ENCODE peak calls at places on chromosomes 6 and 20, in nine cellular contexts. R is hepatocyte, S is GM23338, M is HCT116, G is GM23248, V is OCI-LY7, I is PC-9, D is MM.1S, T is Karpas-422. H is an unnamed sample. For H3K36me3 and H3K9me2, the result is how much of the 10 kb centered on the place peaks cover.

GRCh38 chr6:134741193-134741521 is 208.7 kb downstream of the ALDH8A1 start:
- DNase-seq in R (no peak), S (peak), M (no peak), G (no peak), V (peak), I (no peak), D (no peak), T (no peak), H (peak)

GRCh38 chr6:26304213-26305096 is 60.5 kb upstream of the BTN3A2 start:
- DNase-seq in R (peak), S (peak), M (peak), G (peak), V (peak), I (peak), D (peak), T (peak), H (no peak)

GRCh38 chr6:92577077-92577719 is 842.2 kb downstream of the EPHA7 start:
- DNase-seq in R (no peak), S (peak), M (no peak), G (no peak), V (no peak), I (no peak), D (no peak), T (no peak), H (no peak)

GRCh38 chr6:166784691-166785090 is 157.6 kb upstream of the RPS6KA2 start:
- DNase-seq in R (no peak), S (no peak), M (no peak), G (peak), V (no peak), I (no peak), D (no peak), T (no peak), H (peak)

GRCh38 chr6:28136585-28137457 is 4.9 kb upstream of the ZKSCAN8 start:
- DNase-seq in R (peak), S (peak), M (peak), G (peak), V (peak), I (peak), D (peak), T (peak), H (peak)

GRCh38 chr20:41617059-41617921 is 887 bp downstream of the CHD6 start:
- DNase-seq in R (peak), S (peak), M (no peak), G (peak), V (peak), I (no peak), D (peak), T (peak), H (peak)

GRCh38 chr6:168091381-168092264 is 12.6 kb upstream of the FRMD1 start:
- DNase-seq in R (no peak), S (no peak), M (no peak), G (no peak), V (no peak), I (no peak), D (no peak), T (no peak), H (no peak)

GRCh38 chr6:26743157-26743821 is 83.7 kb upstream of the ZNF322 start:
- DNase-seq in R (peak), S (peak), M (peak), G (peak), V (no peak), I (peak), D (no peak), T (no peak), H (no peak)

GRCh38 chr6:45555981-45556771 is 178.4 kb upstream of the SUPT3H start:
- DNase-seq in R (peak), S (no peak), M (no peak), G (peak), V (no peak), I (no peak), D (no peak), T (no peak), H (peak)

GRCh38 chr6:49565261-49565660 is 14.8 kb downstream of the C6orf141 start:
- DNase-seq in R (no peak), S (no peak), M (no peak), G (no peak), V (no peak), I (no peak), D (no peak), T (no peak), H (no peak)

GRCh38 chr6:112289039-112289566 is 34.7 kb upstream of the LAMA4 start:
- DNase-seq in R (peak), S (peak), M (no peak), G (peak), V (no peak), I (no peak), D (no peak), T (no peak), H (no peak)

GRCh38 chr6:168050225-168050796 is 28.7 kb downstream of the FRMD1 start:
- DNase-seq in R (no peak), S (no peak), M (no peak), G (no peak), V (no peak), I (no peak), D (no peak), T (no peak), H (no peak)

GRCh38 chr6:28634758-28635546 is 109.3 kb downstream of the GPX5 start:
- DNase-seq in R (peak), S (peak), M (no peak), G (peak), V (no peak), I (no peak), D (no peak), T (no peak), H (peak)

GRCh38 chr6:71589254-71589653 is 297.1 kb upstream of the RIMS1 start:
- DNase-seq in R (no peak), S (no peak), M (no peak), G (no peak), V (no peak), I (no peak), D (no peak), T (no peak), H (no peak)

GRCh38 chr6:112338310-112338709 is 8.8 kb upstream of the RFPL4B start:
- DNase-seq in R (no peak), S (no peak), M (no peak), G (peak), V (no peak), I (no peak), D (no peak), T (no peak), H (no peak)

GRCh38 chr6:141551318-141551717 is 581.4 kb upstream of the GJE1 start:
- DNase-seq in R (no peak), S (no peak), M (no peak), G (peak), V (no peak), I (no peak), D (no peak), T (no peak), H (no peak)

GRCh38 chr6:142751452-142751851 is 193.5 kb downstream of the HIVEP2 start:
- DNase-seq in R (no peak), S (no peak), M (no peak), G (no peak), V (no peak), I (no peak), D (no peak), T (no peak), H (no peak)

GRCh38 chr6:45378324-45378926 is 691 bp upstream of the SUPT3H start:
- DNase-seq in R (no peak), S (no peak), M (no peak), G (peak), V (no peak), I (no peak), D (peak), T (peak), H (no peak)

GRCh38 chr20:8118735-8119134 is 13.3 kb upstream of the PLCB1 start:
- DNase-seq in R (no peak), S (no peak), M (no peak), G (no peak), V (no peak), I (no peak), D (no peak), T (no peak), H (no peak)

GRCh38 chr6:46221221-46221793 is 50.5 kb upstream of the ENPP5 start:
- DNase-seq in R (peak), S (peak), M (peak), G (peak), V (peak), I (no peak), D (peak), T (peak), H (peak)

GRCh38 chr6:1761472-1761871 is 151.8 kb downstream of the FOXC1 start:
- DNase-seq in R (no peak), S (no peak), M (no peak), G (no peak), V (no peak), I (no peak), D (no peak), T (no peak), H (peak)

GRCh38 chr6:113009682-113010081 is 662.6 kb downstream of the RFPL4B start:
- DNase-seq in R (no peak), S (no peak), M (no peak), G (peak), V (no peak), I (no peak), D (no peak), T (no peak), H (no peak)

GRCh38 chr6:131629656-131630055 is 1.6 kb upstream of the MED23 start:
- DNase-seq in R (no peak), S (no peak), M (no peak), G (peak), V (no peak), I (no peak), D (no peak), T (no peak), H (peak)

GRCh38 chr20:11542645-11543044 is 375.0 kb upstream of the BTBD3 start:
- DNase-seq in R (no peak), S (no peak), M (no peak), G (no peak), V (no peak), I (no peak), D (no peak), T (no peak), H (no peak)

GRCh38 chr20:64106435-64106961 is 867 bp downstream of the NPBWR2 start:
- DNase-seq in R (no peak), S (peak), M (no peak), G (no peak), V (no peak), I (no peak), D (no peak), T (no peak), H (no peak)

GRCh38 chr6:136517002-136517401 is 33.2 kb downstream of the MAP7 start:
- DNase-seq in R (no peak), S (no peak), M (no peak), G (peak), V (no peak), I (peak), D (no peak), T (no peak), H (peak)

GRCh38 chr6:142761756-142762155 is 183.2 kb downstream of the HIVEP2 start:
- DNase-seq in R (no peak), S (no peak), M (no peak), G (no peak), V (peak), I (no peak), D (no peak), T (no peak), H (no peak)

GRCh38 chr20:24425523-24425922 is 43.9 kb upstream of the SYNDIG1 start:
- DNase-seq in R (no peak), S (peak), M (no peak), G (no peak), V (no peak), I (no peak), D (no peak), T (no peak), H (no peak)

GRCh38 chr20:23061713-23062561 is 12.5 kb upstream of the THBD start:
- DNase-seq in R (peak), S (peak), M (no peak), G (peak), V (peak), I (peak), D (no peak), T (peak), H (peak)

GRCh38 chr20:56875052-56875663 is 246.1 kb downstream of the TFAP2C start:
- DNase-seq in R (peak), S (no peak), M (peak), G (peak), V (no peak), I (peak), D (peak), T (no peak), H (peak)

GRCh38 chr6:112154711-112155110 is 67.3 kb downstream of the FAM229B start:
- DNase-seq in R (no peak), S (no peak), M (no peak), G (no peak), V (no peak), I (no peak), D (no peak), T (no peak), H (no peak)

GRCh38 chr20:844473-845225 is 11.1 kb downstream of the FAM110A start:
- DNase-seq in R (peak), S (peak), M (peak), G (peak), V (peak), I (no peak), D (peak), T (peak), H (peak)

GRCh38 chr20:48901326-48901725 is 20.2 kb upstream of the ARFGEF2 start:
- DNase-seq in R (no peak), S (no peak), M (no peak), G (no peak), V (no peak), I (no peak), D (no peak), T (no peak), H (no peak)

GRCh38 chr20:49699200-49699992 is 14.3 kb downstream of the B4GALT5 start:
- DNase-seq in R (peak), S (peak), M (no peak), G (peak), V (no peak), I (peak), D (no peak), T (no peak), H (peak)

GRCh38 chr6:26329763-26330511 is 35.1 kb upstream of the BTN3A2 start:
- DNase-seq in R (peak), S (peak), M (no peak), G (peak), V (peak), I (peak), D (no peak), T (no peak), H (peak)

GRCh38 chr20:62321521-62321948 is 18.7 kb downstream of the ADRM1 start:
- DNase-seq in R (peak), S (peak), M (peak), G (peak), V (peak), I (no peak), D (no peak), T (peak), H (peak)

GRCh38 chr6:28281288-28282064 is at the start of gene PGBD1:
- DNase-seq in R (peak), S (peak), M (peak), G (peak), V (peak), I (peak), D (peak), T (peak), H (peak)

GRCh38 chr20:58359441-58359840 is 29.6 kb upstream of the VAPB start:
- DNase-seq in R (no peak), S (peak), M (no peak), G (no peak), V (no peak), I (no peak), D (no peak), T (no peak), H (no peak)
- H3K36me3 ChIP-seq in R (under half), S (under half), M (under half), G (half or more), V (under half), I (under half), D (under half), T (under half), H (half or more)

GRCh38 chr6:79544299-79544927 is 7.2 kb upstream of the LCA5 start:
- DNase-seq in R (no peak), S (peak), M (no peak), G (peak), V (no peak), I (no peak), D (peak), T (no peak), H (no peak)
- H3K4me3 ChIP-seq in R (no peak), S (no peak), M (no peak), G (peak), V (no peak), I (no peak), D (peak), T (no peak), H (no peak)

DNA sequence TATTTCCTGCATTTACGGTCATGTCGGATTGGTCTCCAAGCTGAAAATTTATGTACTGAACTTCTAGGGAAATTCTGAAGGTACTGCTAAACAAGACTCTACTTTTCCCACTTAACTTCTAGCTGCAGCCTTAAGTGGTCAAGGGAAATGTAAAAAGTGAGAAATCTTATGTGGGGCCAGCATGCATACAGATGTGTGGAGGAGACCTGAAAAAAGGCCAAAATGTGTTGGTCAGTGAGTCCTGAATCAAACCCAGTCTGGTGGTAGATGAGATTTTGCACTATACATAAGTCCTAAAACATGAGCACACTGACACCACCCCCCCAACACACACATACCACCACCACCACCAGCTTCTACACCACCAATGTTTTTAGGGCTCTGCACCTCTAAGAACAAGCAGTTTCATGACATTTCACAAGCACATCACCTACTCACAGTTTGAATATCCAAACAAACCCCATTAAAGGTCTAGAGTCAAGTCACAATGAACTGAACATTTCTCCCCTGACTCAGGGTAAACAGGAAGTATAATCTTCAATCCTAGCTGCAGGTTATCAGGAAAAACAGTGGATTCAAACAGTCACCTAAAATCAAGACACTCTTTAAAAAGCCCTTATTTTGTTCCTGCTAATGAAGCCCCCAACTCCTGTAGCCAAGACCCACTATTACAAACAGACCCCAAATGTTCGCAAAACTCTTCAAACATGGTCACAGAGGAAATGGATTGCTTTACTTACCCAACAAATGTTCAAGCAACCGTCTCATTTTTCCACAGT is 1.6 kb downstream of the ZMYND8 start:
- DNase-seq in R (no peak), S (no peak), M (no peak), G (peak), V (no peak), I (peak), D (no peak), T (peak), H (peak)
- H3K9me2 ChIP-seq in R (under half), S (under half), M (under half), G (under half), V (under half), I (under half), D (under half), T (under half), H (under half)

GRCh38 chr6:33286946-33287914 is 1.8 kb downstream of the WDR46 start:
- DNase-seq in R (no peak), S (no peak), M (no peak), G (no peak), V (no peak), I (no peak), D (no peak), T (no peak), H (no peak)
- H3K36me3 ChIP-seq in R (under half), S (under half), M (under half), G (under half), V (half or more), I (under half), D (under half), T (under half), H (under half)

GRCh38 chr20:46562009-46562372 is 11.5 kb upstream of the OCSTAMP start:
- DNase-seq in R (no peak), S (no peak), M (no peak), G (no peak), V (no peak), I (no peak), D (no peak), T (no peak), H (no peak)
- H3K4me3 ChIP-seq in R (no peak), S (peak), M (peak), G (peak), V (no peak), I (no peak), D (peak), T (no peak), H (peak)

H was measured in PC-3.